ENCODE peak calls at places on chromosome 20, in seven cellular contexts. C is NCI-H1694 treated with DMSO at 0.1 percent for 48 hours; E is stimulated activated CD4-positive, alpha-beta T cell treated with anti-CD3 and anti-CD28 coated beads, Interleukin-15, amount 100 ng/mL, for 24 hours; G is NCI-H1417; F is B cell; J is progenitor cell of endocrine pancreas; S is colonic mucosa. I is an unnamed sample.

GRCh38 chr20:32626859-32627636 is 41.9 kb upstream of the NOL4L start:
- DNase-seq in C (peak), E (peak), G (peak), F (peak), J (no peak), S (no peak), I (no peak)

GRCh38 chr20:46545077-46545826 is 5.2 kb downstream of the OCSTAMP start:
- DNase-seq in C (no peak), E (peak), G (no peak), F (peak), J (no peak), S (no peak), I (no peak)

GRCh38 chr20:5220334-5221077 is 93.7 kb downstream of the CDS2 start:
- DNase-seq in C (no peak), E (no peak), G (no peak), F (no peak), J (no peak), S (no peak), I (peak)

GRCh38 chr20:568097-568864 is 24.7 kb upstream of the CSNK2A1 start:
- DNase-seq in C (no peak), E (no peak), G (no peak), F (no peak), J (no peak), S (no peak), I (no peak)

GRCh38 chr20:18360601-18361000 is 72.3 kb downstream of the ZNF133 start:
- DNase-seq in C (no peak), E (no peak), G (no peak), F (no peak), J (no peak), S (no peak), I (no peak)

GRCh38 chr20:48725589-48725991 is 102.2 kb downstream of the PREX1 start:
- DNase-seq in C (no peak), E (no peak), G (no peak), F (no peak), J (no peak), S (no peak), I (peak)

GRCh38 chr20:10735195-10735949 is 61.6 kb upstream of the JAG1 start:
- DNase-seq in C (no peak), E (no peak), G (no peak), F (no peak), J (no peak), S (no peak), I (no peak)

GRCh38 chr20:41183831-41184230 is 46.5 kb downstream of the PLCG1 start:
- DNase-seq in C (no peak), E (no peak), G (no peak), F (no peak), J (no peak), S (no peak), I (no peak)